ENCODE peak calls at places on chromosome 6, in seven cellular contexts. Q is upper lobe of right lung, B is stomach, W is PC-9, I is colonic mucosa, S is heart left ventricle, T is neural progenitor cell. C is an unnamed sample. For H3K27me3, the result is how much of the 10 kb centered on the place peaks cover.

GRCh38 chr6:82589509-82590206 is 226.0 kb downstream of the TPBG start:
- DNase-seq in Q (no peak), B (no peak), W (peak), I (no peak), S (no peak), T (peak), C (peak)

GRCh38 chr6:3526962-3527796 is 70.3 kb upstream of the SLC22A23 start:
- DNase-seq in Q (no peak), B (no peak), W (peak), I (no peak), S (no peak), T (no peak), C (peak)

GRCh38 chr6:44304282-44305199 is 8.6 kb downstream of the AARS2 start:
- DNase-seq in Q (no peak), B (no peak), W (peak), I (no peak), S (no peak), T (peak), C (no peak)

GRCh38 chr6:69771158-69771906 is 25.5 kb downstream of the LMBRD1 start:
- DNase-seq in Q (no peak), B (no peak), W (no peak), I (no peak), S (no peak), T (no peak), C (no peak)

GRCh38 chr6:111791415-111791814 is 81.8 kb downstream of the FYN start:
- DNase-seq in Q (no peak), B (no peak), W (no peak), I (no peak), S (no peak), T (no peak), C (no peak)

GRCh38 chr6:42406296-42407280 is 45.1 kb downstream of the TRERF1 start:
- DNase-seq in Q (no peak), B (no peak), W (no peak), I (no peak), S (peak), T (peak), C (no peak)

GRCh38 chr6:52995913-52996685 is 1.0 kb upstream of the GSTA4 start:
- DNase-seq in Q (no peak), B (no peak), W (peak), I (peak), S (peak), T (peak), C (peak)

GRCh38 chr6:47147836-47148344 is 105.8 kb upstream of the ADGRF1 start:
- DNase-seq in Q (no peak), B (no peak), W (no peak), I (no peak), S (no peak), T (no peak), C (no peak)

GRCh38 chr6:99185525-99185924 is 163.9 kb downstream of the FAXC start:
- DNase-seq in Q (no peak), B (peak), W (no peak), I (no peak), S (no peak), T (peak), C (no peak)

GRCh38 chr6:108029226-108029921 is 45.2 kb downstream of the OSTM1 start:
- DNase-seq in Q (no peak), B (no peak), W (no peak), I (no peak), S (no peak), T (peak), C (no peak)

GRCh38 chr6:137095651-137096238 is 51.0 kb upstream of the IL20RA start:
- DNase-seq in Q (no peak), B (no peak), W (no peak), I (no peak), S (no peak), T (no peak), C (no peak)

GRCh38 chr6:33018904-33019303 is 9.5 kb upstream of the HLA-DOA start:
- DNase-seq in Q (peak), B (peak), W (no peak), I (peak), S (peak), T (no peak), C (no peak)

GRCh38 chr6:129370268-129370916 is 339.6 kb downstream of the ARHGAP18 start:
- DNase-seq in Q (no peak), B (peak), W (peak), I (peak), S (no peak), T (peak), C (no peak)

GRCh38 chr6:139588076-139588639 is 213.7 kb upstream of the CITED2 start:
- DNase-seq in Q (no peak), B (peak), W (peak), I (peak), S (no peak), T (peak), C (no peak)

GRCh38 chr6:109051301-109051700 is 43.3 kb downstream of the SESN1 start:
- DNase-seq in Q (no peak), B (no peak), W (no peak), I (no peak), S (no peak), T (no peak), C (no peak)

GRCh38 chr6:106194949-106195919 is 109.1 kb downstream of the PRDM1 start:
- DNase-seq in Q (no peak), B (no peak), W (peak), I (no peak), S (no peak), T (no peak), C (peak)

GRCh38 chr6:42899871-42900270 is 16.0 kb upstream of the PTCRA start:
- DNase-seq in Q (no peak), B (no peak), W (no peak), I (no peak), S (no peak), T (peak), C (no peak)

GRCh38 chr6:139124887-139125672 is 9.8 kb upstream of the HECA start:
- DNase-seq in Q (peak), B (peak), W (peak), I (peak), S (peak), T (peak), C (peak)

GRCh38 chr6:160378218-160378617 is 30.0 kb downstream of the SLC22A3 start:
- DNase-seq in Q (no peak), B (no peak), W (no peak), I (no peak), S (no peak), T (no peak), C (peak)

GRCh38 chr6:85126448-85127178 is 323.3 kb upstream of the NT5E start:
- DNase-seq in Q (no peak), B (no peak), W (peak), I (peak), S (peak), T (peak), C (no peak)

GRCh38 chr6:97812940-97813339 is 529.9 kb upstream of the MMS22L start:
- DNase-seq in Q (no peak), B (no peak), W (no peak), I (no peak), S (no peak), T (no peak), C (no peak)

GRCh38 chr6:10453596-10453995 is 38.7 kb upstream of the TFAP2A start:
- DNase-seq in Q (no peak), B (no peak), W (peak), I (no peak), S (no peak), T (no peak), C (no peak)

GRCh38 chr6:129498950-129499870 is 210.8 kb downstream of the ARHGAP18 start:
- DNase-seq in Q (no peak), B (no peak), W (no peak), I (peak), S (no peak), T (peak), C (peak)

GRCh38 chr6:95518630-95519227 is 58.6 kb upstream of the MANEA start:
- DNase-seq in Q (peak), B (no peak), W (peak), I (no peak), S (no peak), T (no peak), C (no peak)

GRCh38 chr6:146981981-146982380 is 222.2 kb upstream of the STXBP5 start:
- DNase-seq in Q (no peak), B (no peak), W (no peak), I (no peak), S (no peak), T (no peak), C (no peak)

GRCh38 chr6:167748458-167749379 is 78.0 kb upstream of the AFDN start:
- DNase-seq in Q (no peak), B (peak), W (no peak), I (no peak), S (no peak), T (no peak), C (no peak)

GRCh38 chr6:17503051-17503450 is 97.1 kb upstream of the FAM8A1 start:
- DNase-seq in Q (no peak), B (no peak), W (no peak), I (no peak), S (no peak), T (no peak), C (no peak)

GRCh38 chr6:84762941-84763396 is 1.4 kb downstream of the TBX18 start:
- DNase-seq in Q (no peak), B (no peak), W (no peak), I (no peak), S (peak), T (peak), C (no peak)

GRCh38 chr6:169881976-169882375 is 130.6 kb downstream of the ERMARD start:
- DNase-seq in Q (no peak), B (no peak), W (no peak), I (no peak), S (no peak), T (no peak), C (no peak)

GRCh38 chr6:103122766-103123601 is 1729.5 kb downstream of the GRIK2 start:
- DNase-seq in Q (peak), B (peak), W (peak), I (peak), S (no peak), T (peak), C (peak)

GRCh38 chr6:105611606-105612005 is 208.7 kb upstream of the PREP start:
- DNase-seq in Q (no peak), B (no peak), W (no peak), I (no peak), S (no peak), T (no peak), C (peak)

GRCh38 chr6:3825331-3825831 is 23.8 kb upstream of the FAM50B start:
- DNase-seq in Q (peak), B (peak), W (peak), I (no peak), S (peak), T (peak), C (no peak)

GRCh38 chr6:144158133-144158532 is 7.8 kb downstream of the STX11 start:
- DNase-seq in Q (no peak), B (no peak), W (peak), I (no peak), S (peak), T (no peak), C (no peak)

GRCh38 chr6:163645560-163645959 is 231.0 kb downstream of the QKI start:
- DNase-seq in Q (no peak), B (no peak), W (no peak), I (no peak), S (no peak), T (no peak), C (peak)

GRCh38 chr6:150863213-150863928 is 2.1 kb upstream of the MTHFD1L start:
- DNase-seq in Q (no peak), B (no peak), W (no peak), I (no peak), S (no peak), T (no peak), C (no peak)

GRCh38 chr6:129893513-129894098 is 32.5 kb upstream of the TMEM244 start:
- DNase-seq in Q (no peak), B (no peak), W (no peak), I (no peak), S (no peak), T (no peak), C (no peak)

GRCh38 chr6:118993803-118994231 is 58.9 kb upstream of the MCM9 start:
- DNase-seq in Q (no peak), B (no peak), W (no peak), I (no peak), S (no peak), T (no peak), C (no peak)

GRCh38 chr6:73421534-73421933 is 26.9 kb downstream of the DDX43 start:
- DNase-seq in Q (no peak), B (no peak), W (no peak), I (no peak), S (no peak), T (no peak), C (no peak)

GRCh38 chr6:36851149-36851614 is 11.9 kb upstream of the CPNE5 start:
- DNase-seq in Q (no peak), B (peak), W (peak), I (peak), S (peak), T (peak), C (peak)

GRCh38 chr6:26104457-26105108 is 17.4 kb downstream of the HFE start:
- DNase-seq in Q (no peak), B (no peak), W (no peak), I (peak), S (no peak), T (no peak), C (no peak)

GRCh38 chr6:26105842-26106241 is 18.6 kb downstream of the HFE start:
- DNase-seq in Q (no peak), B (no peak), W (no peak), I (no peak), S (no peak), T (no peak), C (no peak)

GRCh38 chr6:26109776-26110175 is 22.5 kb downstream of the HFE start:
- DNase-seq in Q (no peak), B (no peak), W (no peak), I (no peak), S (no peak), T (no peak), C (no peak)

GRCh38 chr6:26105109-26105730 is 18.0 kb downstream of the HFE start:
- DNase-seq in Q (no peak), B (no peak), W (no peak), I (no peak), S (no peak), T (no peak), C (no peak)

GRCh38 chr6:26107935-26108334 is 20.7 kb downstream of the HFE start:
- DNase-seq in Q (no peak), B (no peak), W (no peak), I (no peak), S (no peak), T (no peak), C (no peak)
- H3K27ac ChIP-seq in Q (no peak), B (no peak), W (no peak), I (no peak), S (no peak), T (no peak), C (no peak)

GRCh38 chr6:29831776-29832175 is 4.2 kb downstream of the HLA-G start:
- DNase-seq in Q (no peak), B (no peak), W (no peak), I (no peak), S (no peak), T (no peak), C (no peak)

GRCh38 chr6:29827579-29828470 is at the start of gene HLA-G:
- DNase-seq in Q (no peak), B (no peak), W (no peak), I (peak), S (no peak), T (peak), C (no peak)

GRCh38 chr6:29830409-29830808 is 2.8 kb downstream of the HLA-G start:
- DNase-seq in Q (no peak), B (no peak), W (no peak), I (no peak), S (no peak), T (no peak), C (no peak)

GRCh38 chr6:29828471-29828797 is 809 bp downstream of the HLA-G start:
- DNase-seq in Q (no peak), B (no peak), W (no peak), I (peak), S (no peak), T (peak), C (no peak)

DNA sequence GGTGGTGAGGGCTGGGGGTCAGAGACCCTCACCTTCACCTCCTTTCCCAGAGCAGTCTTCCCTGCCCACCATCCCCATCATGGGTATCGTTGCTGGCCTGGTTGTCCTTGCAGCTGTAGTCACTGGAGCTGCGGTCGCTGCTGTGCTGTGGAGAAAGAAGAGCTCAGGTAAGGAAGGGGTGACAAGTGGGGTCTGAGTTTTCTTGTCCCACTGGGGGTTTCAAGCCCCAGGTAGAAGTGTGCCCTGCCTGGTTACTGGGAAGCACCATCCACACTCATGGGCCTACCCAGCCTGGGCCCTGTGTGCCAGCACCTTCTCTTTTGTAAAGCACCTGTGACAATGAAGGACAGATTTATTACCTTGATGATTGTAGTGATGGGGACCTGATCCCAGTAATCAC is 2.1 kb downstream of the HLA-G start:
- DNase-seq in Q (no peak), B (no peak), W (no peak), I (no peak), S (no peak), T (no peak), C (no peak)
- H3K27me3 ChIP-seq in Q (half or more), B (half or more), W (under half), I (under half), S (half or more), T (half or more), C (under half)

GRCh38 chr6:125952764-125953501 is 3.6 kb upstream of the HINT3 start:
- DNase-seq in Q (peak), B (no peak), W (no peak), I (no peak), S (no peak), T (peak), C (no peak)
- TF ChIP-seq CTCF in Q (no peak), B (no peak), W (peak), I (no peak), S (no peak), T (peak), C (peak)

GRCh38 chr6:142945446-142946180 is 637 bp upstream of the HIVEP2 start:
- DNase-seq in Q (peak), B (peak), W (peak), I (peak), S (peak), T (peak), C (no peak)
- H3K27ac ChIP-seq in Q (peak), B (peak), W (peak), I (peak), S (peak), T (peak), C (peak)

DNA sequence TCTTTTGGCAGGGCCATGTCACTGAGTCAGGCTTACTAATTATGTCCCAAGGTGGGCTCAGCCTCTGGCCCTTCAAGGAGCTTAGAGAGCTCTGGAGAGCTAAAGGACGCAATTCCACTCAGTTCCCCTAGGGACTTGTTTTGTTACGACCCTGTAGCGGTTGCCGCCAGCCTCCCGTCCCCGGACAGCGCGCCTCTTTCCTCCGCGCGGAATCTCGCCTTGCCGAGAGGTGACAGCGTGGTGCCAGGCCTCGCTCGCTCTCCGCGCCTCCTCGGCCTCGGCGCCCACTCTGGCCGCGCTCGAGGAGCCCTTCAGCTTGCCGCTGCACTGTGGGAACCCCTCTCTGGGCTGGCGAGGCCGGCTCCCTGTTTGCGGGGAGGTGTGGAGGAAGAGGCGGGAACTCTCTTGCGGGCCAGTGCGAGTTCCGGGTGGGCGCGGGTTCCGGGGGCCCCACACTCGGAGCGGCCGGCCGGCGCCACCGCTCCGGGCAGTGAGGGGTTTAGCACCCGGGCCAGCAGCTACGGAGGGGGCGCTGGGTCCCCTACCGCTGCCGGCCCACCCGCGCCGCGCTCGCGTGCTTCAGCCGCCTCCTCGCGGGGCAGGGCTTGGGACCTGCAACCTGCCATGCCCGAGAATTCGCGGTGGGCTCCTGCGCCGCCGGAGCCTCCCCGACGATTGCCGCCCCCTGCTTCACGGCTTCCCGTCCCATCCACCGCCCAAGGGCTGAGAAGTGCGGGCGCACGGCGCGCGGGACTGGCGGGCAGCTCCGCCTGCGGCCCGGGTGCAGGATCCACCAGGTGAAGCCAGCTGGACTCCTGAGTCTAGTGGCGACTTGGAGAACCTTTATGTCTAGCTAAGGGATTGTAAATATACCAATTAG is 9.9 kb upstream of the ZNF311 start:
- DNase-seq in Q (no peak), B (no peak), W (no peak), I (no peak), S (no peak), T (no peak), C (no peak)
- H3K27me3 ChIP-seq in Q (under half), B (under half), W (under half), I (under half), S (under half), T (half or more), C (under half)

GRCh38 chr6:20791932-20792331 is 257.7 kb downstream of the CDKAL1 start:
- DNase-seq in Q (no peak), B (no peak), W (no peak), I (no peak), S (no peak), T (no peak), C (no peak)

GRCh38 chr6:20790032-20790791 is 256.0 kb downstream of the CDKAL1 start:
- DNase-seq in Q (no peak), B (no peak), W (no peak), I (no peak), S (no peak), T (no peak), C (no peak)

GRCh38 chr6:20793174-20793573 is 258.9 kb downstream of the CDKAL1 start:
- DNase-seq in Q (no peak), B (no peak), W (no peak), I (no peak), S (no peak), T (no peak), C (no peak)

GRCh38 chr6:20791074-20791473 is 256.8 kb downstream of the CDKAL1 start:
- DNase-seq in Q (no peak), B (no peak), W (no peak), I (no peak), S (no peak), T (no peak), C (no peak)

GRCh38 chr6:20789162-20789561 is 254.9 kb downstream of the CDKAL1 start:
- DNase-seq in Q (no peak), B (no peak), W (no peak), I (no peak), S (no peak), T (no peak), C (no peak)
- TF ChIP-seq CTCF in Q (peak), B (no peak), W (peak), I (no peak), S (peak), T (peak), C (peak)